ENCODE peak calls at places on chromosomes 6 and 20, in nine cellular contexts. M is body of pancreas, E is upper lobe of right lung, B is AG04450, X is PC-3, T is tibial nerve, D is lower lobe of right lung, C is breast epithelium, L is GM23338. I is an unnamed sample. For H3K27me3, the result is how much of the 10 kb centered on the place peaks cover.

GRCh38 chr6:13512900-13513299 is 25.5 kb upstream of the GFOD1 start:
- DNase-seq in M (no peak), E (no peak), B (no peak), X (no peak), T (no peak), D (no peak), C (no peak), L (no peak), I (peak)

GRCh38 chr6:15061176-15061575 is 184.7 kb upstream of the JARID2 start:
- DNase-seq in M (no peak), E (no peak), B (no peak), X (no peak), T (no peak), D (no peak), C (no peak), L (peak), I (no peak)

GRCh38 chr6:142833054-142833453 is 111.9 kb downstream of the HIVEP2 start:
- DNase-seq in M (no peak), E (no peak), B (peak), X (peak), T (no peak), D (no peak), C (no peak), L (no peak), I (no peak)

GRCh38 chr20:63124092-63124781 is 91.7 kb downstream of the YTHDF1 start:
- DNase-seq in M (peak), E (peak), B (no peak), X (peak), T (no peak), D (peak), C (no peak), L (no peak), I (no peak)

GRCh38 chr20:54744097-54744496 is 268.7 kb downstream of the DOK5 start:
- DNase-seq in M (no peak), E (no peak), B (no peak), X (no peak), T (no peak), D (no peak), C (no peak), L (no peak), I (no peak)

GRCh38 chr6:110255356-110255755 is 75.1 kb downstream of the CDC40 start:
- DNase-seq in M (no peak), E (no peak), B (no peak), X (peak), T (no peak), D (no peak), C (no peak), L (peak), I (no peak)

GRCh38 chr20:4613718-4614620 is 107.7 kb upstream of the PRND start:
- DNase-seq in M (peak), E (no peak), B (no peak), X (peak), T (peak), D (no peak), C (peak), L (peak), I (peak)

GRCh38 chr6:33592595-33593413 is 12.7 kb upstream of the BAK1 start:
- DNase-seq in M (no peak), E (peak), B (no peak), X (no peak), T (no peak), D (peak), C (no peak), L (peak), I (peak)

GRCh38 chr20:44012466-44013226 is 98.0 kb downstream of the TOX2 start:
- DNase-seq in M (no peak), E (no peak), B (no peak), X (no peak), T (no peak), D (no peak), C (no peak), L (no peak), I (no peak)

GRCh38 chr20:57396638-57397003 is 5.4 kb downstream of the RBM38 start:
- DNase-seq in M (no peak), E (no peak), B (no peak), X (no peak), T (no peak), D (no peak), C (no peak), L (no peak), I (no peak)

GRCh38 chr6:166162599-166163342 is 4.9 kb downstream of the TBXT start:
- DNase-seq in M (no peak), E (no peak), B (no peak), X (no peak), T (no peak), D (no peak), C (no peak), L (no peak), I (no peak)

GRCh38 chr6:166152660-166153059 is 15.0 kb downstream of the TBXT start:
- DNase-seq in M (no peak), E (no peak), B (no peak), X (no peak), T (no peak), D (no peak), C (no peak), L (no peak), I (no peak)

GRCh38 chr6:166157930-166158617 is 9.6 kb downstream of the TBXT start:
- DNase-seq in M (no peak), E (no peak), B (no peak), X (no peak), T (no peak), D (no peak), C (no peak), L (no peak), I (no peak)

GRCh38 chr6:166151798-166152197 is 15.9 kb downstream of the TBXT start:
- DNase-seq in M (no peak), E (no peak), B (no peak), X (no peak), T (no peak), D (no peak), C (no peak), L (no peak), I (no peak)

GRCh38 chr6:166156942-166157341 is 10.7 kb downstream of the TBXT start:
- DNase-seq in M (no peak), E (no peak), B (no peak), X (peak), T (no peak), D (no peak), C (no peak), L (peak), I (no peak)
- TF ChIP-seq CTCF in M (peak), E (peak), B (peak), X (peak), T (no peak), D (peak), C (no peak), L (peak), I (no peak)

DNA sequence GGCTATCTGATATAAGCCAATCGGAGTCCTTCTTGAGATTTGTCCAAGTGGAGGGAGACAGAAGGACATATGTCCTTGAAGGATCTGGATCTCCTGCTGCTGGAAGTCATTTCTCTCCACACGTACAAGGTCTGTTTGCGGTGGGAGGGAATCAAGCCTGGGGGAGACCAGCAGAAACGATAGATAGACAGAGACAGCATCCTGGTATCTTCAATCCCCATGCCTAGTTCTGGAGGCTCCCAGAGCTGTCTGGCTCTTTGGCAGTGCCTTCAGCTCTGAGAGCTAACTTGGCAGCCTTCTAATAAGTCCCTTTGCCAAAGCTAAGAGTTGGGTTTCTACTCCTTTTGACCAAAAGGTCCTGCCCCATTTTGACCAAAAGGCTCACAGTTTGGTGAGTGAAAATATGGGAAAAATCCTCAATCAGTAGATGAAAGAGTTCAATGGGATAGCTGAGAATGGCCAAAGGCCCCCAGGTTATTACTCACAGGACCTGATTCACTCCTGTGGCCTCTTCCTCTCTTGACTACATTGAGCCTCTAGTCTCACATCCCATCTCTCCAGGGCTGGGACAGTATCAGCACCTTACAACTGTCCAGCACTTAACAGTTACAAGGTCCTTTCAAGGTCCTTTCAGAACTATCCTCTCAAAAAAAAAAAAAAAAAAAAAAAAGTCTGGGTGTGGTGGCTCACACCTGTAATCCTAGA is 20.3 kb downstream of the AARS2 start:
- DNase-seq in M (no peak), E (no peak), B (no peak), X (no peak), T (no peak), D (no peak), C (no peak), L (no peak), I (no peak)
- H3K27me3 ChIP-seq in M (under half), E (half or more), B (half or more), X (half or more), T (under half), D (half or more), C (half or more), L (under half), I (under half)

DNA sequence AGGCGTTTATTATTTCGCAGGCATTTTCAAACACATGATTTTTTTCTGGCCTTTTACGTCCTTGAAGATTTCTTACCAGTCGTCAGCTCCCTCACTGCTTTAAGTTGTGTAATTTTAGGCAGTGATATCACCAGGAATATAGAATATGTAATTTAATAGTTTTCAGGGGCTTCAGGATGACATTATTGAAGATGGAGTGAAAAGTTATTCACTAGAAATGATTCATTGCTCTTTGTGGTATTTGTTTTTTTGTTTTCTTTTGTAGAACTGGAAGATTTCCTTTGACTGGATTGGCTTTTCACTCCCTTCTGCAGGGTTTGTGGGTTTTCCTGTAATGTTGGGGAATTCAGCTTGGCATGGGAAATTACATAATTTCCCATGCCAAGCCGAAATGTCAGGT is 2.0 kb downstream of the LRRC1 start:
- DNase-seq in M (no peak), E (no peak), B (no peak), X (peak), T (no peak), D (no peak), C (no peak), L (no peak), I (no peak)
- H3K27ac ChIP-seq in M (peak), E (peak), B (no peak), X (peak), T (no peak), D (peak), C (peak), L (no peak), I (peak)

DNA sequence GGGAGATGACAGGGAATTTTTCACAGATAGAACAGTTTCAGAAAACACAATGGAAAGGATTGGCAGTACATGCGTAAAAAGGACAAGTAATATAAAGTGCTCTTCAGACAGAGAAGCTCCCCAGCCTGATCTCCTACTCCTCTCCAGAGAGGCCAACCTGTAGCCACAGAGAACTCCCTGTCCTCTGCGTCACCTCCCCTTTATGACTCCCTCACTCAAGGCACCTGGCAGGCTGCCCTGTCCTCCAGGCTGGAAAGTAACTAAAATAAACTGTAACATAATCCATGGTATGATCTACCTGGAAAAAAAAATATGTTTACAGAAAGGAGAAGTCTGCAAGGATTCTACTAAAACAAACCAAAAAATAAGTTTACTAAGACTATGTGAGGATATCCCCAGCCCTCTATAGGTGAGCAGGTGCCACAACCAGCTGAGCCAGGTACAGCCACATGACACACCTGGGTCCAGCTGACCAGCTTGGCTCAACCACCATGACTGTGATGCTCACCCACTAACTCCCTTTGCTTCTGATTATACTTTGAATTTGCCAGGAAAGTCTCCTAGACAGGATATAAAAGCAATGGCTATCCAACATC is 29.2 kb downstream of the MBOAT1 start:
- DNase-seq in M (peak), E (peak), B (no peak), X (peak), T (no peak), D (peak), C (peak), L (no peak), I (peak)
- TF ChIP-seq CTCF in M (peak), E (no peak), B (no peak), X (peak), T (no peak), D (no peak), C (no peak), L (no peak), I (no peak)

GRCh38 chr20:41214202-41214601 is 76.9 kb downstream of the PLCG1 start:
- DNase-seq in M (no peak), E (no peak), B (no peak), X (no peak), T (no peak), D (no peak), C (no peak), L (no peak), I (no peak)
- H3K27me3 ChIP-seq in M (under half), E (under half), B (under half), X (under half), T (under half), D (under half), C (under half), L (under half), I (under half)

GRCh38 chr20:53444386-53444785 is 149.3 kb downstream of the ZNF217 start:
- DNase-seq in M (no peak), E (no peak), B (no peak), X (no peak), T (no peak), D (no peak), C (no peak), L (no peak), I (no peak)
- H3K27ac ChIP-seq in M (no peak), E (no peak), B (no peak), X (no peak), T (no peak), D (no peak), C (no peak), L (no peak), I (no peak)

GRCh38 chr6:75266716-75267291 is 17.8 kb downstream of the TMEM30A start:
- DNase-seq in M (no peak), E (no peak), B (no peak), X (peak), T (no peak), D (no peak), C (no peak), L (peak), I (no peak)
- TF ChIP-seq CTCF in M (peak), E (peak), B (peak), X (peak), T (peak), D (peak), C (peak), L (peak), I (peak)

DNA sequence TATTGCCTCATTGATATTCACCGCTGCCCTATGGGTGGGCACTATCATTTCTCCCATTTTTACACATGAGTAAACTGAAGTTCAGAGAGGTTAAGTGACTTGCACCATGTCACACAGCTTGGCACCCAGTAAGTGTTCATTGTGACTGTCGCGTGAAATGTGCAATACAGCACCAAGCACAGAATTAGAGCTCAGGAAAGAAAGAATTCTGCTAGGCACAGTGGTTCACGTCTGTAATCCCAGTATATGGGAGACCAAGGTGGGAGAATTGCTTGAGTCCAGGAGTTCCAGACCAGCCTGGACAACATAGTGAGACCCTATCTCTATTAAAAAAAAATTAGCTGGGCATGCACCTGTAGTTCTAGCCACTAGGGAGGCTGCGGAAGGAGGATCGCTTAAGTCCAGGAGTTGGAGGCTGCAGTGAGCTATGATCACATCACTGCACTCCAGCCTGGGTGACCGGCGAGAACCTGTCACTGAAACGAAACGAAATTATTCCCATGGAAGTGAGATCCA is 626 bp downstream of the SLC13A3 start:
- DNase-seq in M (no peak), E (no peak), B (no peak), X (no peak), T (no peak), D (no peak), C (no peak), L (no peak), I (no peak)
- H3K27me3 ChIP-seq in M (under half), E (under half), B (under half), X (under half), T (under half), D (under half), C (under half), L (under half), I (under half)

I was measured in colonic mucosa.